ENCODE peak calls at places on chromosomes 4 and X, in seven cellular contexts. Z is SK-N-SH, P is K562, O is GM12878, J is HepG2, I is GM12891, G is H1. B is an unnamed sample.

GRCh38 chrX:70508296-70508911 is 63.8 kb downstream of the DLG3 start:
- DNase-seq in J (peak), I (no peak), G (no peak), Z (no peak), P (no peak), O (no peak), B (no peak)

GRCh38 chr4:26878729-26879415 is 18.2 kb downstream of the STIM2 start:
- DNase-seq in G (no peak), J (no peak), I (no peak), O (no peak), P (no peak), Z (no peak), B (no peak)

GRCh38 chr4:100631281-100631968 is 113.6 kb upstream of the EMCN start:
- DNase-seq in G (no peak), O (no peak), P (no peak), J (no peak), Z (no peak), I (no peak), B (no peak)

GRCh38 chr4:109294006-109294405 is 8.5 kb downstream of the COL25A1 start:
- DNase-seq in Z (peak), P (peak), O (no peak), I (no peak), J (peak), G (no peak), B (no peak)

GRCh38 chr4:101597204-101597603 is 193.3 kb upstream of the BANK1 start:
- DNase-seq in G (no peak), P (no peak), J (no peak), I (no peak), Z (no peak), O (peak), B (no peak)

GRCh38 chr4:19285146-19285545 is 966.6 kb upstream of the SLIT2 start:
- DNase-seq in I (no peak), O (no peak), Z (no peak), P (no peak), G (no peak), J (no peak), B (no peak)

GRCh38 chr4:123350191-123350544 is 46.4 kb upstream of the SPRY1 start:
- DNase-seq in Z (no peak), G (no peak), J (peak), P (peak), I (no peak), O (no peak), B (no peak)

GRCh38 chr4:84179413-84179812 is 319.7 kb downstream of the NKX6-1 start:
- DNase-seq in I (no peak), G (no peak), P (no peak), Z (no peak), O (no peak), J (no peak), B (no peak)

GRCh38 chr4:21778702-21779101 is 169.9 kb downstream of the KCNIP4 start:
- DNase-seq in I (no peak), J (peak), P (no peak), O (no peak), G (no peak), Z (no peak), B (no peak)

GRCh38 chr4:109302366-109303140 is at the start of gene COL25A1:
- DNase-seq in G (peak), Z (peak), J (no peak), O (no peak), I (peak), P (no peak), B (peak)

GRCh38 chr4:13706130-13706529 is 78.6 kb upstream of the BOD1L1 start:
- DNase-seq in P (no peak), J (no peak), G (no peak), Z (no peak), O (no peak), I (no peak), B (no peak)

GRCh38 chr4:87060957-87061356 is 126.1 kb downstream of the AFF1 start:
- DNase-seq in Z (no peak), I (no peak), P (no peak), J (no peak), O (no peak), G (no peak), B (no peak)

GRCh38 chrX:86210772-86211171 is 62.5 kb downstream of the DACH2 start:
- DNase-seq in G (no peak), J (no peak), P (no peak), I (no peak), Z (peak), O (no peak), B (no peak)

GRCh38 chr4:128393111-128393704 is 105.6 kb upstream of the PGRMC2 start:
- DNase-seq in Z (peak), O (no peak), J (no peak), G (no peak), I (no peak), P (no peak), B (no peak)

GRCh38 chr4:187618701-187619278 is 376.8 kb upstream of the ZFP42 start:
- DNase-seq in G (no peak), J (no peak), I (no peak), O (no peak), P (no peak), Z (no peak), B (no peak)

GRCh38 chr4:167642250-167642649 is 408.0 kb upstream of the SPOCK3 start:
- DNase-seq in I (no peak), G (no peak), P (no peak), J (no peak), O (no peak), Z (no peak), B (no peak)

GRCh38 chrX:9907645-9908387 is 59.3 kb upstream of the CLDN34 start:
- DNase-seq in O (no peak), P (no peak), I (no peak), J (no peak), Z (no peak), G (no peak), B (no peak)

GRCh38 chrX:39293203-39293602 is 491.9 kb downstream of the MID1IP1 start:
- DNase-seq in Z (no peak), O (no peak), I (no peak), J (no peak), G (no peak), P (no peak), B (no peak)

GRCh38 chr4:6107114-6107791 is 89.0 kb upstream of the C4orf50 start:
- DNase-seq in G (no peak), J (no peak), P (no peak), O (no peak), Z (peak), I (no peak), B (no peak)

GRCh38 chr4:157824006-157824405 is 348.8 kb downstream of the GASK1B start:
- DNase-seq in Z (no peak), I (no peak), P (no peak), O (no peak), G (no peak), J (no peak), B (no peak)

GRCh38 chrX:11881485-11882170 is 123.6 kb downstream of the MSL3 start:
- DNase-seq in O (no peak), Z (no peak), P (no peak), G (no peak), J (no peak), I (no peak), B (no peak)

GRCh38 chrX:48918644-48919340 is at the start of gene PIM2:
- DNase-seq in Z (peak), O (peak), I (peak), J (peak), P (peak), G (peak), B (peak)

GRCh38 chr4:88820723-88821368 is 123.2 kb upstream of the NAP1L5 start:
- DNase-seq in P (no peak), Z (no peak), G (no peak), J (no peak), I (no peak), O (no peak), B (no peak)

GRCh38 chr4:172927096-172927495 is 241.5 kb upstream of the GALNT7 start:
- DNase-seq in J (no peak), G (no peak), Z (no peak), O (no peak), P (no peak), I (no peak), B (no peak)

GRCh38 chr4:148072789-148073188 is 340.9 kb downstream of the ARHGAP10 start:
- DNase-seq in O (no peak), P (no peak), I (no peak), Z (no peak), G (no peak), J (no peak), B (no peak)

GRCh38 chr4:73895201-73896177 is 26.3 kb downstream of the CXCL1 start:
- DNase-seq in J (no peak), O (no peak), G (no peak), Z (no peak), I (no peak), P (no peak), B (no peak)

GRCh38 chr4:94849901-94850300 is 92.1 kb downstream of the BMPR1B start:
- DNase-seq in J (no peak), P (no peak), I (no peak), G (no peak), O (no peak), Z (no peak), B (no peak)

GRCh38 chr4:24105183-24106039 is 215.6 kb upstream of the PPARGC1A start:
- DNase-seq in G (no peak), Z (no peak), O (no peak), J (no peak), P (no peak), I (no peak), B (no peak)

GRCh38 chr4:174217273-174218126 is 66.0 kb downstream of the FBXO8 start:
- DNase-seq in J (no peak), G (peak), O (no peak), I (no peak), P (no peak), Z (peak), B (no peak)

GRCh38 chr4:165612936-165613335 is 234.1 kb downstream of the CPE start:
- DNase-seq in I (no peak), G (no peak), P (no peak), Z (no peak), O (no peak), J (no peak), B (no peak)

GRCh38 chrX:154092371-154092770 is 5.1 kb downstream of the MECP2 start:
- DNase-seq in I (no peak), J (no peak), Z (no peak), P (no peak), O (no peak), G (no peak), B (no peak)

GRCh38 chrX:69195810-69196209 is 30.6 kb upstream of the PJA1 start:
- DNase-seq in P (no peak), J (no peak), G (no peak), Z (no peak), I (no peak), O (no peak), B (no peak)

DNA sequence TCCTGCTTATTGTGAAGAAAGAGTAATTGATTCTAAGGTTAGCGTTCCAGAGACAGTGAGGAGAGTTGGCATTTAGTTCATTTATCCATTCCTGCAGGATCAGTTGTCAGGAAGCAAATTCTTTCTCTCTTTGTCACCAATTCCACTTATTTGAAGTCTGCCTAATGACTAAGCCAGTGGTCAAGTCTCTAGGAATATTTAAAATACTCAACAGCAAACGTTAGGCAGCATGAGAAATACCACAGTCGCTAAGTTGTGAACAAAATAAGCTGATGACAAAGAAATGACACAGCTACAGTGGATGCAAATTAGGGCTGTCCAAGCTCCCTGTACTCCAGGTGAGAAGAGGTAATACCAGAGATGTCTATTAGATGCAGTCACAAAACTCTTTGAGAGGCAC is 6.6 kb upstream of the MAGEB17 start:
- DNase-seq in G (no peak), I (no peak), J (peak), O (no peak), Z (no peak), P (no peak), B (no peak)
- TF ChIP-seq TAF1 in G (no peak), I (no peak), J (no peak), O (no peak), Z (peak), P (no peak), B (no peak)

GRCh38 chr4:38681283-38682066 is 17.5 kb downstream of the KLF3 start:
- DNase-seq in I (no peak), P (no peak), J (no peak), G (no peak), O (no peak), Z (no peak), B (no peak)
- TF ChIP-seq POLR2AphosphoS5 in I (no peak), P (no peak), J (no peak), G (no peak), O (no peak), Z (no peak), B (no peak)

GRCh38 chr4:7785017-7785416 is 154.6 kb downstream of the AFAP1 start:
- DNase-seq in J (no peak), I (no peak), Z (peak), G (no peak), O (no peak), P (no peak), B (no peak)
- TF ChIP-seq TAF1 in J (no peak), I (no peak), Z (no peak), G (no peak), O (no peak), P (no peak), B (no peak)

GRCh38 chr4:10129196-10130185 is 12.9 kb upstream of the WDR1 start:
- DNase-seq in I (no peak), Z (no peak), G (no peak), O (no peak), P (no peak), J (no peak), B (no peak)

GRCh38 chr4:10131202-10131601 is 14.6 kb upstream of the WDR1 start:
- DNase-seq in G (no peak), O (no peak), J (no peak), I (no peak), Z (no peak), P (no peak), B (no peak)

GRCh38 chr4:10130190-10130888 is 13.7 kb upstream of the WDR1 start:
- DNase-seq in P (no peak), J (no peak), I (no peak), O (no peak), G (no peak), Z (no peak), B (no peak)

GRCh38 chr4:10124167-10124930 is 7.8 kb upstream of the WDR1 start:
- DNase-seq in J (no peak), I (no peak), Z (no peak), O (no peak), G (no peak), P (no peak), B (no peak)

DNA sequence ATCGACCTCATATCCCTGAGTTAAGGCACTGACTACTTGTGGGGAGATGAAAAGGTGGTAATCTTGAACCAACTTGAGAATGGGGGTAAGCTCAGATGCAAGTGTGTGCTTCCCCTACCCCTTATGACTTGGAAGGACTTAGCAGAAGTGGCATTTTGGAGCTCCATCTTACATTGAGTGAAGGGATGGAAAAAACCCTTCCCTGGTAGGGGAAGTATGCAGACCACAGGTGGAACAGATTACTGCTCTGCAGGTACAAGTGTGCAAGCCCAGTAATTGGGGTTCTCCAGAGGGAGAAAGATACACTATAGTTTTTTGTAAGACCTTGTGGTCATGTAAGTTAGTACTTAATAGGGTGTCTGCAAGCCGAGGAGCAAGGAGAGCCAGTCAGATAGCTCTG is 12.2 kb upstream of the WDR1 start:
- DNase-seq in P (no peak), O (no peak), Z (no peak), G (no peak), J (no peak), I (no peak), B (no peak)
- TF ChIP-seq POLR2AphosphoS5 in P (no peak), O (no peak), Z (no peak), G (no peak), J (no peak), I (no peak), B (no peak)

DNA sequence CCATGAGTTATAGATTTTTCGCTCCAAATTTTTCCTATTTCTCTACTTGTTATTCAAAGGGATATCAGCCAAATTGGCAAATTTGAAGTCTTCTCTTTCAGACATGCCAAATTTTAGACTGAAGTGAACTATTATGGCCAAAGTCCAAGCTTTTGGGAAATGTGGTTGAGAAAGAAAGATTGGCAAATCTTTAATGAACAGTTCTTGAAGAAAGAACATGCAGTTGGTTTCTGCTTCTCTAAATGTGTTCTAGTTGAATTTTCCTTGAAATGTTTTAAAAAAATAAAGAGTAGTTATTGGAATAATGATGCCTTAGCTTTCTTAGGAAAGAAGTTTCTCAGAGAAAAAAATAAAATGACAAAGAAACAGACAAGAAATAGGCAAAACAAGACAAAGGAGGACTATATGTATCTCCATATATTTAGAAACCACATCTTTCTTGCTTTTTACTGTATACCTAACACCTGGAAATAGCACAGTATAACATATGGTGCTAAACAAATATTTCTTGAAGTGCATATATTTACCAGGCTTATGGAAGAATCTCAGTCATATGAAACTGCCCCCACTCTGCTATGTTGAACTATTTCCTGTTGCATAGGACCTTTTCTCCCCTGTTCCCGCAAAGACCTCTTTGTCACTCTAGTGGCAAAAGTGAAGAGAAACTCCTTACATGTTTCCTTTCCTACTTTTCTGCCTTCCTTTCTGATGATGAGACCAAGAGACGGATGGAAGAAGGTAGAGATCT is 250.0 kb downstream of the ARHGAP24 start:
- DNase-seq in P (no peak), I (no peak), J (no peak), O (no peak), Z (no peak), G (no peak), B (no peak)
- TF ChIP-seq TAF1 in P (no peak), I (no peak), J (no peak), O (no peak), Z (no peak), G (no peak), B (no peak)

GRCh38 chr4:152352645-152353116 is 183.2 kb downstream of the FBXW7 start:
- DNase-seq in I (peak), Z (peak), G (no peak), J (peak), O (peak), P (no peak), B (no peak)
- TF ChIP-seq POLR2AphosphoS5 in I (peak), Z (peak), G (no peak), J (no peak), O (no peak), P (no peak), B (no peak)

DNA sequence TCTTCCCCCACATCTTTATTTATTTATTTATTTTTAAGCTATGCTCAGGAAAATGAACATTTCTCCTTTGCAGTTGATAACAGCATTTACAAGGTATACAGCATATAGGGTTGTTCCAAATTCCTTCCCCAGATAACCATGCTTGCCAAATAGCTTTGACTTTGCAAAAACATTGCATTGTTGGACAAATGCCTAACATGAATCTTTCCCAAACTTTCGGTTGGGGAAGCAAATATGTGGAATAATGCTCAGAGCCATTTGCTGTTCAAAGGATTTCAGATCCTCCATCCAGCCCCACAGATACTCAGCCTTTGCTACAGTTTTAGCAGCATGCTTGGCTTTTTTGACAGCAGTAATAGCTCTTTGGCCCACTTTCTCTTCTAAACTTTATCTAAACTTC is 127.2 kb upstream of the AGA start:
- DNase-seq in G (no peak), Z (no peak), I (no peak), O (no peak), P (no peak), J (no peak), B (no peak)
- TF ChIP-seq TAF1 in G (no peak), Z (no peak), I (no peak), O (no peak), P (no peak), J (no peak), B (no peak)

DNA sequence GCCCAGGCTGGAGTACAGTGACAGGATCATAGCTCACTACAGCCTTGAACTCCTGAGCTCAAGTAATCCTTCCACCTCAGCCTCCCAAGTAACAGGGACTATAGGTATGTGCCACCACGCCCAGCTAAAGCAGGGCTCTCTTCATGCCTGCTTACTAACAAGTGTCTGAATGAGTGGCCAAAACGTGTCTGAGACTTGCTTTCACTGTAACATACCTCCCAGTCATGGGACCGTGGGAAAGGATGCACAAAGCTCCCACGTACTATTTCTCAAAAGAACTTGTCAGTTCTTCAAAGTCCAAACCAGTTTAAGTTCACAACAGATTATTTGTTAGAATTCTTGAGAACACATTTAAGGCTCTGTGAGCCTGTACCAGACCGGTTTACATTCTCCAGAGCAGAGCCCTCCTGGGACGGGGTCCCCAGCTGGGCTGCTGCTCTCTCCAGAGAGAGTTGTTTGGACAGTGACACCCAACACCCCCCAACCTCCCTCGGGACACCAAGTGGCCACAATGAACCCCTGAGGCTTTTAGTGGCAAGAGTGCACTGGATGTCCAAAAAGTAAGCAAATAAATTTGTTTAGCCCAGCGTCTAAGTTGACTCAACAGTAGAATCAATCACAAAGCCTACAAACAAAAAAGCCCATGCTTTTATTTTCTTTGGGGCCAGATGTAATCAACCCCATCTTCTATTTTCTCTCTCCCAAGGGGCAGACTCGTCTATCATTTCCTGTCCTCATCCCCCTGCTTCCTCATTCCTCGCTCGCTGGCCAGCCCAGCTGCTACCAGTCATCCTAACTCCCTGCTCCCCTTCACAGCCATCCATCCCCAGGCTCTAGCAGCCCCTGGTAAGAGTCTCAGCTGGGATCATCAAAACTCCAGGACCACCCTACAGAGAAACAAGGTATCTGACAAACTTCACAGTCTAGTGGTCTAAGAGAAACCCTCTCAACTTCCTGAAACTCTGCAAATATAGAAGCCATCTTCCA is 23.9 kb downstream of the SH3KBP1 start:
- DNase-seq in P (no peak), I (no peak), Z (no peak), G (no peak), J (no peak), O (peak), B (no peak)
- TF ChIP-seq POLR2AphosphoS5 in P (no peak), I (no peak), Z (no peak), G (no peak), J (no peak), O (no peak), B (no peak)

B was measured in GM12892.